ENCODE peak calls at places on chromosomes 12 and 14, in four cellular contexts. K is stimulated activated CD8-positive, alpha-beta memory T cell treated with anti-CD3 and anti-CD28 coated beads, Interleukin-15, amount 100 ng/mL, for 24 hours; V is IMR-90; Y is D341Med. U is an unnamed sample.

GRCh38 chr14:30417121-30417520 is 141.8 kb upstream of the G2E3 start:
- DNase-seq in K (no peak), V (no peak), Y (no peak), U (no peak)

GRCh38 chr12:76685246-76685678 is 78.7 kb upstream of the ZDHHC17 start:
- DNase-seq in K (no peak), V (peak), Y (no peak), U (no peak)

GRCh38 chr12:98973395-98973794 is 328.3 kb downstream of the APAF1 start:
- DNase-seq in K (no peak), V (no peak), Y (no peak), U (no peak)

GRCh38 chr12:94172973-94173372 is 24.6 kb downstream of the PLXNC1 start:
- DNase-seq in K (no peak), V (peak), Y (no peak), U (no peak)

GRCh38 chr12:24560192-24560591 is 388.7 kb downstream of the BCAT1 start:
- DNase-seq in K (no peak), V (peak), Y (no peak), U (no peak)

GRCh38 chr12:41893491-41893890 is 251.2 kb downstream of the GXYLT1 start:
- DNase-seq in K (no peak), V (no peak), Y (no peak), U (no peak)

GRCh38 chr14:67221248-67221981 is 19.8 kb upstream of the PALS1 start:
- DNase-seq in K (no peak), V (peak), Y (no peak), U (no peak)

GRCh38 chr12:101802486-101802885 is 28.3 kb downstream of the GNPTAB start:
- DNase-seq in K (no peak), V (no peak), Y (no peak), U (no peak)

GRCh38 chr12:107400686-107401447 is 284.7 kb upstream of the PWP1 start:
- DNase-seq in K (no peak), V (peak), Y (no peak), U (no peak)

GRCh38 chr12:49911213-49911605 is 7.5 kb upstream of the FAIM2 start:
- DNase-seq in K (no peak), V (no peak), Y (no peak), U (no peak)

GRCh38 chr14:77058082-77058481 is 29.6 kb upstream of the IRF2BPL start:
- DNase-seq in K (no peak), V (no peak), Y (no peak), U (no peak)

GRCh38 chr12:28998662-28999120 is 150.4 kb upstream of the FAR2 start:
- DNase-seq in K (no peak), V (peak), Y (peak), U (peak)

GRCh38 chr14:104665092-104665662 is 24.2 kb upstream of the INF2 start:
- DNase-seq in K (no peak), V (peak), Y (no peak), U (no peak)

GRCh38 chr12:115946867-115947695 is 330.4 kb downstream of the MED13L start:
- DNase-seq in K (no peak), V (peak), Y (no peak), U (no peak)

GRCh38 chr14:93011650-93012317 is 88.8 kb downstream of the CHGA start:
- DNase-seq in K (no peak), V (no peak), Y (no peak), U (peak)

GRCh38 chr14:42624980-42625761 is 1018.5 kb downstream of the LRFN5 start:
- DNase-seq in K (no peak), V (no peak), Y (no peak), U (no peak)

GRCh38 chr12:94284859-94285258 is 136.5 kb downstream of the PLXNC1 start:
- DNase-seq in K (no peak), V (no peak), Y (no peak), U (no peak)

GRCh38 chr12:80120994-80121393 is 21.7 kb downstream of the OTOGL start:
- DNase-seq in K (no peak), V (no peak), Y (no peak), U (no peak)

GRCh38 chr12:30568453-30568852 is 127.2 kb downstream of the IPO8 start:
- DNase-seq in K (no peak), V (no peak), Y (no peak), U (no peak)

GRCh38 chr14:49972840-49973239 is 80.0 kb downstream of the ARF6 start:
- DNase-seq in K (no peak), V (peak), Y (no peak), U (no peak)

GRCh38 chr14:102527255-102528232 is 18.0 kb upstream of the ANKRD9 start:
- DNase-seq in K (no peak), V (no peak), Y (no peak), U (no peak)

GRCh38 chr12:122909442-122910288 is 13.7 kb upstream of the VPS37B start:
- DNase-seq in K (no peak), V (no peak), Y (peak), U (no peak)

GRCh38 chr12:57086951-57087688 is 1.8 kb upstream of the NAB2 start:
- DNase-seq in K (peak), V (peak), Y (peak), U (peak)

GRCh38 chr14:53432378-53432802 is 279.3 kb upstream of the DDHD1 start:
- DNase-seq in K (no peak), V (peak), Y (peak), U (peak)

GRCh38 chr12:106840217-106840616 is 65.7 kb downstream of the RIC8B start:
- DNase-seq in K (no peak), V (peak), Y (no peak), U (no peak)

GRCh38 chr12:89976866-89977265 is 268.2 kb upstream of the ATP2B1 start:
- DNase-seq in K (no peak), V (no peak), Y (no peak), U (no peak)

GRCh38 chr12:44749566-44749965 is 126.5 kb downstream of the NELL2 start:
- DNase-seq in K (no peak), V (no peak), Y (no peak), U (no peak)

GRCh38 chr14:20802341-20803084 is at the start of gene RNASE1:
- DNase-seq in K (no peak), V (no peak), Y (no peak), U (no peak)

GRCh38 chr12:120327593-120327992 is at the start of gene PLA2G1B:
- DNase-seq in K (no peak), V (no peak), Y (no peak), U (no peak)

GRCh38 chr12:25959069-25959961 is 833 bp downstream of the RASSF8 start:
- DNase-seq in K (no peak), V (peak), Y (no peak), U (peak)

U was measured in WERI-Rb-1.